ENCODE peak calls at places on chromosomes 13 and 19, in four cellular contexts. C is H9, P is anterior cingulate cortex, E is mucosa of descending colon. S is an unnamed sample.

GRCh38 chr13:93398167-93398566 is 171.6 kb downstream of the GPC6 start:
- DNase-seq in C (no peak), E (no peak), P (no peak), S (no peak)

GRCh38 chr13:112062619-112063308 is 4.2 kb upstream of the SOX1 start:
- DNase-seq in C (peak), E (peak), P (no peak), S (no peak)

GRCh38 chr13:34371108-34371507 is 553.2 kb downstream of the RFC3 start:
- DNase-seq in E (no peak), P (no peak), C (no peak), S (no peak)

GRCh38 chr13:86856996-86857395 is 814.2 kb upstream of the SLITRK5 start:
- DNase-seq in P (no peak), E (no peak), C (peak), S (no peak)

GRCh38 chr13:79119578-79120107 is 286.4 kb downstream of the RBM26 start:
- DNase-seq in E (no peak), C (no peak), P (no peak), S (no peak)

GRCh38 chr13:107678075-107678689 is 537.2 kb downstream of the LIG4 start:
- DNase-seq in P (no peak), C (no peak), E (no peak), S (no peak)

GRCh38 chr13:49494645-49495044 is 1.1 kb upstream of the PHF11 start:
- DNase-seq in P (no peak), C (no peak), E (no peak), S (no peak)

GRCh38 chr19:15427991-15428471 is 9.2 kb upstream of the AKAP8L start:
- DNase-seq in C (no peak), E (no peak), P (no peak), S (no peak)

GRCh38 chr13:99806671-99807070 is 164.9 kb downstream of the ZIC5 start:
- DNase-seq in E (no peak), C (no peak), P (no peak), S (no peak)

GRCh38 chr13:74306496-74306895 is 172.3 kb upstream of the KLF12 start:
- DNase-seq in P (no peak), E (no peak), C (no peak), S (no peak)

GRCh38 chr19:47518139-47518538 is 3.3 kb upstream of the NAPA start:
- DNase-seq in P (no peak), C (no peak), E (no peak), S (no peak)

GRCh38 chr19:16326401-16327130 is 1.9 kb downstream of the KLF2 start:
- DNase-seq in C (peak), E (peak), P (no peak), S (no peak)

GRCh38 chr19:11699931-11700794 is 38.6 kb downstream of the ZNF823 start:
- DNase-seq in E (no peak), C (no peak), P (no peak), S (no peak)

GRCh38 chr13:27403252-27403678 is 21.2 kb upstream of the GTF3A start:
- DNase-seq in E (no peak), P (no peak), C (no peak), S (no peak)

GRCh38 chr13:43085545-43085944 is 62.2 kb downstream of the DNAJC15 start:
- DNase-seq in P (no peak), C (no peak), E (no peak), S (peak)

GRCh38 chr13:102597029-102598015 is 536 bp downstream of the TPP2 start:
- DNase-seq in P (peak), C (no peak), E (no peak), S (peak)

GRCh38 chr13:101512650-101513049 is 60.2 kb downstream of the ITGBL1 start:
- DNase-seq in E (no peak), P (no peak), C (no peak), S (no peak)

GRCh38 chr13:112728375-112729126 is 38.7 kb downstream of the ATP11A start:
- DNase-seq in C (peak), P (no peak), E (no peak), S (no peak)

GRCh38 chr13:88042489-88042888 is 371.3 kb downstream of the SLITRK5 start:
- DNase-seq in E (no peak), C (no peak), P (no peak), S (no peak)

GRCh38 chr19:33271246-33272021 is 30.9 kb downstream of the CEBPA start:
- DNase-seq in C (no peak), P (no peak), E (no peak), S (no peak)

GRCh38 chr19:51219307-51219706 is 5.6 kb upstream of the CD33 start:
- DNase-seq in P (no peak), C (no peak), E (no peak), S (no peak)

GRCh38 chr13:45833663-45834062 is 17.9 kb downstream of the SIAH3 start:
- DNase-seq in C (no peak), P (peak), E (no peak), S (no peak)

GRCh38 chr13:65914707-65915106 is 1315.4 kb downstream of the PCDH9 start:
- DNase-seq in E (no peak), P (no peak), C (no peak), S (no peak)

GRCh38 chr13:108594153-108594552 is 35.3 kb upstream of the MYO16 start:
- DNase-seq in C (no peak), E (no peak), P (no peak), S (no peak)

GRCh38 chr19:35069706-35070105 is 28.2 kb downstream of the HPN start:
- DNase-seq in C (no peak), E (no peak), P (no peak), S (no peak)

GRCh38 chr19:7638802-7639465 is 2.0 kb downstream of the STXBP2 start:
- DNase-seq in P (no peak), E (no peak), C (no peak), S (no peak)

GRCh38 chr13:112696001-112696868 is 6.4 kb downstream of the ATP11A start:
- DNase-seq in E (no peak), C (peak), P (no peak), S (no peak)

GRCh38 chr13:58165617-58166016 is 534.1 kb downstream of the PCDH17 start:
- DNase-seq in E (no peak), P (no peak), C (no peak), S (no peak)

GRCh38 chr13:50593228-50593627 is 250.3 kb downstream of the DLEU7 start:
- DNase-seq in P (no peak), C (no peak), E (no peak), S (no peak)

GRCh38 chr19:18436651-18437478 is 1.1 kb downstream of the ISYNA1 start:
- DNase-seq in C (peak), E (peak), P (no peak), S (peak)

GRCh38 chr13:38783992-38784875 is 97.4 kb downstream of the FREM2 start:
- DNase-seq in P (no peak), E (no peak), C (no peak), S (no peak)

GRCh38 chr19:45564131-45564780 is 20.3 kb downstream of the OPA3 start:
- DNase-seq in P (no peak), C (peak), E (no peak), S (no peak)

GRCh38 chr19:5289060-5289990 is 51.3 kb downstream of the PTPRS start:
- DNase-seq in E (no peak), P (no peak), C (no peak), S (no peak)

GRCh38 chr19:3358919-3359849 is 7.2 kb upstream of the NFIC start:
- DNase-seq in P (peak), C (no peak), E (peak), S (peak)

GRCh38 chr19:42250666-42251531 is 4.0 kb downstream of the ERF start:
- DNase-seq in E (peak), C (no peak), P (peak), S (peak)